ENCODE peak calls at places on chromosomes 6 and 20, in ten cellular contexts. F is pancreas, N is esophagus squamous epithelium, R is IMR-90, C is right lobe of liver, J is AG04450, P is MM.1S, W is WERI-Rb-1, U is fibroblast of lung, Q is uterus. I is an unnamed sample.
A peak's percentile ranks its signal among the peaks of the same experiment; 100 is the strongest.

GRCh38 chr6:105432797-105433196 is 29.9 kb upstream of the PREP start:
- DNase-seq in U (peak; percentile 71), P (no peak), Q (no peak), W (no peak), N (no peak), F (no peak), R (peak; percentile 83), J (peak; percentile 46), C (no peak), I (no peak)

GRCh38 chr6:139378882-139379341 is 4.5 kb upstream of the CITED2 start:
- DNase-seq in J (no peak), U (no peak), R (peak; percentile 39), P (no peak), F (no peak), C (no peak), N (no peak), Q (no peak), W (no peak), I (no peak)

GRCh38 chr20:25090492-25091429 is 8.8 kb upstream of the VSX1 start:
- DNase-seq in F (no peak), U (no peak), P (peak; percentile 82), R (no peak), N (no peak), J (no peak), C (no peak), W (no peak), Q (no peak), I (no peak)

GRCh38 chr20:58352454-58352853 is 36.6 kb upstream of the VAPB start:
- DNase-seq in J (no peak), Q (no peak), R (no peak), F (no peak), W (no peak), N (no peak), P (no peak), U (no peak), C (no peak), I (no peak)

GRCh38 chr20:36084897-36085617 is 69.5 kb upstream of the EPB41L1 start:
- DNase-seq in P (no peak), R (no peak), J (no peak), U (peak; percentile 55), W (no peak), N (no peak), C (no peak), F (no peak), Q (no peak), I (no peak)

GRCh38 chr6:39602590-39603319 is 122.5 kb downstream of the KIF6 start:
- DNase-seq in J (no peak), N (no peak), Q (no peak), P (no peak), C (no peak), R (no peak), U (no peak), F (no peak), W (no peak), I (no peak)

GRCh38 chr6:131062245-131063027 is 609 bp downstream of the EPB41L2 start:
- DNase-seq in U (no peak), R (no peak), F (peak; percentile 21), J (no peak), P (peak; percentile 7), Q (peak; percentile 50), W (peak; percentile 19), N (no peak), C (peak; percentile 54), I (no peak)

GRCh38 chr20:36153754-36154695 is 515 bp upstream of the EPB41L1 start:
- DNase-seq in C (peak; percentile 91), Q (peak; percentile 85), P (peak; percentile 62), F (peak; percentile 91), R (peak; percentile 59), W (peak; percentile 90), U (peak; percentile 49), N (no peak), J (no peak), I (peak; percentile 92)

DNA sequence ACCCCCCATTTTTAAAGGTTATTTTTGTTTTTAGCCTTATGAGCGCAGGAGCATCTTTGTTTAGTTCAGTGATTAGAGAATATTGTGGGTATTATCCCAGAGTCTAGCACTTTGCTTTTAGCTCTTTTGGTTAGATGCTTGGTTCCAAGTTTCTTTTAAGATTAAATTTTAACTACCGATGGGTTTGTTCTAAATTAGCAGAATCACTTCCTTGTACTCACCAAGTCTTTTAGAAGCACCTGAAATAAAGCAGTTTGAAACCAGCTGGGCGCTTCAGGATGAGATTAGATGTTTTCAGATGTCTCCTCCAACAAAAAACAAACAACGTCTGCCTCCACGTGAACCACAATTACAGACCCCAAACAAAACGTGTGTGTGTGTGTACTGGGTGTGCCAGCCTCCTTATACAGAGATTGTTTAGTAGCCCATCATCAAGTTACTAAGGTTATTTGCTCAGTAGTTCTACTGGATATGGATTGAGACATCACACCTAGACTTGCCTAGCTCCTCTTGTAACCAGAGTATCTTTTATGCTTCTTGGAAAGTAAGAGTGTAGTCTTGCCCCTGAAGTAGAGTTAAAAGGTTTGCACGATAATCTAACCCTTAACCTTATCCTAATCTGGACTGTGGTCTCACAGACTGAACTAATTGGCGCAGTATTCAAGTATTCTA is 2.2 kb downstream of the DSTN start:
- DNase-seq in N (no peak), J (no peak), F (no peak), C (no peak), U (no peak), W (no peak), Q (no peak), R (no peak), P (peak; percentile 16), I (no peak)
- H3K4me3 ChIP-seq in N (peak overlapping the region; percentile 98), J (peak overlapping the region; percentile 87), F (peak overlapping the region; percentile 73), C (no peak overlapping the region), U (peak overlapping the region; percentile 88), W (no peak overlapping the region), Q (peak overlapping the region; percentile 77), R (peak overlapping the region; percentile 22), P (no peak overlapping the region), I (peak overlapping the region; percentile 97)

GRCh38 chr6:7803219-7803618 is 77.3 kb downstream of the BMP6 start:
- DNase-seq in R (no peak), W (no peak), P (no peak), C (no peak), N (no peak), U (no peak), F (no peak), J (no peak), Q (no peak), I (no peak)

GRCh38 chr6:7809346-7809745 is 83.4 kb downstream of the BMP6 start:
- DNase-seq in W (no peak), C (no peak), N (no peak), J (no peak), F (no peak), P (no peak), R (no peak), Q (no peak), U (no peak), I (no peak)

GRCh38 chr6:7805828-7806227 is 79.9 kb downstream of the BMP6 start:
- DNase-seq in C (no peak), N (no peak), Q (no peak), U (no peak), P (no peak), R (no peak), J (no peak), W (no peak), F (no peak), I (no peak)

GRCh38 chr6:7805088-7805756 is 79.3 kb downstream of the BMP6 start:
- DNase-seq in F (no peak), C (no peak), P (no peak), J (no peak), Q (no peak), N (no peak), W (no peak), U (no peak), R (no peak), I (no peak)
- H3K27ac ChIP-seq in F (no peak overlapping the region), C (no peak overlapping the region), P (no peak overlapping the region), J (no peak overlapping the region), Q (no peak overlapping the region), N (no peak overlapping the region), W (no peak overlapping the region), U (no peak overlapping the region), R (no peak overlapping the region), I (no peak overlapping the region)

GRCh38 chr6:110474500-110474899 is 1.9 kb downstream of the SLC22A16 start:
- DNase-seq in N (no peak), R (no peak), J (no peak), U (no peak), F (no peak), W (no peak), P (no peak), Q (no peak), C (no peak), I (no peak)

GRCh38 chr6:110475255-110475654 is 1.2 kb downstream of the SLC22A16 start:
- DNase-seq in U (peak; percentile 12), F (no peak), C (no peak), R (no peak), N (no peak), W (no peak), P (no peak), J (no peak), Q (no peak), I (peak; percentile 16)

GRCh38 chr6:110472739-110473138 is 3.7 kb downstream of the SLC22A16 start:
- DNase-seq in W (no peak), C (no peak), F (no peak), P (no peak), U (no peak), R (no peak), J (no peak), N (no peak), Q (no peak), I (no peak)

GRCh38 chr6:110471966-110472365 is 4.4 kb downstream of the SLC22A16 start:
- DNase-seq in R (no peak), F (no peak), C (no peak), N (no peak), W (no peak), P (no peak), Q (no peak), J (no peak), U (no peak), I (no peak)

DNA sequence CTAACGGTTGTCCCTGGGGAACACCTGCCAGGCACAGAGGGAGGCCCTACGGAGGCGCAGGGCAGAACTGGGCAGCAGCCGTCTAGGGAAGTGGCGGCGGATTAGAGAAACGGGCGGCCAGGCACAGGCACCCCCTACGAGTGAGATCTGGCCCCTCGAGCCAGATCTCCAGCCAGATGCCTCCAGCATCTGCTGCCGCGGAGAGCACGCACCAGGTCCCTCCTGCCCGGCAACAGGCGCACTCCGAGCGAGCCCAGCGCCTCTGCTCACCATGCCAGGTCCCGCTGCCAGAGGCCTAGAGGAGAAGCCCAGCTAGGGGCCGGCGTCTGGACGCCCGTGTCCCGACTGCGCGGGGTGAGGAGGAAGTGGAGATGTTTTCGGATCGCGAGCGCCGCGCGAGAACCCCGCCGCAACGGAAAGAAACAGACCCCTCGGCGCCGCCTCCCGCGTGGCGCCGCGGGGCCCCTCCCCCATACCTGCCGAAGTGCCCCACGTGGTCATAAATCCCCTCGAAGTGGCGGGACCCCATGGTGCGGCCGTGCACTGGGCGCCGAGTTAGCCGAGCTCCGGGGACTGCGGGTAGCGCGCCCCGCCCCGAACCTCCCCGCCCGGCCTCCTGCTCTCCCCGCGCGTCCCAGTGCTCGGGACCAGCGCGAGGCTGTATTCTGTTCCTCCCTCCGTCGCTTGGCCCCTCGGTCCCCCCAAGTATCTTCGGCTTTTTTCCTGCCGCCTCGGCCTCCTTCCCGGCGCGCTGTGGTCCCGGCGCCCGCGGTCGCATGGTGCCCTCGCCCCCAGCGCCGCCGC is at the start of gene SLC22A16:
- DNase-seq in W (no peak), Q (no peak), C (peak; percentile 60), U (peak; percentile 16), P (no peak), N (no peak), J (no peak), R (no peak), F (no peak), I (peak; percentile 23)
- H3K4me3 ChIP-seq in W (no peak within 1 kb of the TSS), Q (peak within 1 kb of the TSS; percentile 29), C (no peak within 1 kb of the TSS), U (peak within 1 kb of the TSS; percentile 40), P (no peak within 1 kb of the TSS), N (peak within 1 kb of the TSS; percentile 61), J (peak within 1 kb of the TSS; percentile 54), R (no peak within 1 kb of the TSS), F (peak within 1 kb of the TSS; percentile 37), I (peak within 1 kb of the TSS; percentile 1)

GRCh38 chr6:159095561-159096095 is 50.8 kb upstream of the TAGAP start:
- DNase-seq in F (no peak), J (no peak), W (no peak), R (no peak), P (no peak), U (no peak), C (no peak), Q (no peak), N (no peak), I (no peak)
- H3K27ac ChIP-seq in F (no peak overlapping the region), J (no peak overlapping the region), W (no peak overlapping the region), R (no peak overlapping the region), P (no peak overlapping the region), U (no peak overlapping the region), C (no peak overlapping the region), Q (no peak overlapping the region), N (no peak overlapping the region), I (no peak overlapping the region)

I was measured in heart right ventricle.